ENCODE peak calls at places on chromosomes 2 and 18, in four cellular contexts. K, Y, V and I are unnamed samples.

GRCh38 chr2:45435316-45435715 is 175.8 kb downstream of the SRBD1 start:
- DNase-seq in K (no peak), Y (no peak), V (peak; percentile 12), I (no peak)

GRCh38 chr2:109129356-109129920 is 433 bp downstream of the SH3RF3 start:
- DNase-seq in K (no peak), Y (no peak), V (no peak), I (peak; percentile 55)

GRCh38 chr2:67323209-67323991 is 73.7 kb upstream of the ETAA1 start:
- DNase-seq in V (no peak), Y (no peak), K (no peak), I (no peak)

GRCh38 chr2:148660999-148661398 is 16.4 kb downstream of the EPC2 start:
- DNase-seq in Y (no peak), V (no peak), K (no peak), I (no peak)

GRCh38 chr2:62303818-62304217 is 107.9 kb downstream of the B3GNT2 start:
- DNase-seq in Y (no peak), K (peak; percentile 91), V (no peak), I (no peak)

GRCh38 chr2:25582079-25582830 is 91.1 kb downstream of the DTNB start:
- DNase-seq in V (no peak), K (no peak), Y (no peak), I (no peak)

GRCh38 chr18:79478484-79479113 is 82.9 kb downstream of the NFATC1 start:
- DNase-seq in V (no peak), K (no peak), Y (no peak), I (no peak)

GRCh38 chr2:226898925-226899324 is 63.1 kb downstream of the RHBDD1 start:
- DNase-seq in Y (no peak), K (no peak), V (no peak), I (no peak)

GRCh38 chr2:164761737-164762460 is 79.7 kb downstream of the COBLL1 start:
- DNase-seq in Y (no peak), V (no peak), K (no peak), I (no peak)

GRCh38 chr2:184596819-184597411 is 1.4 kb upstream of the ZNF804A start:
- DNase-seq in K (no peak), Y (peak; percentile 59), V (no peak), I (no peak)

GRCh38 chr2:120347387-120348010 is 1.6 kb downstream of the INHBB start:
- DNase-seq in K (no peak), Y (no peak), V (no peak), I (no peak)

GRCh38 chr2:238129166-238130010 is 9.1 kb upstream of the KLHL30 start:
- DNase-seq in K (no peak), V (no peak), Y (no peak), I (no peak)

GRCh38 chr2:171317492-171318125 is 116.2 kb downstream of the METTL8 start:
- DNase-seq in K (peak; percentile 74), V (no peak), Y (no peak), I (no peak)

GRCh38 chr2:27071990-27072830 is 756 bp upstream of the OST4 start:
- DNase-seq in Y (no peak), V (peak; percentile 48), K (no peak), I (peak; percentile 10)

GRCh38 chr2:72989770-72990556 is 72.6 kb downstream of the EMX1 start:
- DNase-seq in Y (no peak), V (no peak), K (no peak), I (no peak)

GRCh38 chr2:144403940-144404339 is 116.0 kb downstream of the ZEB2 start:
- DNase-seq in V (no peak), Y (peak; percentile 7), K (no peak), I (no peak)

GRCh38 chr18:4284528-4284927 is 170.6 kb downstream of the DLGAP1 start:
- DNase-seq in V (no peak), Y (no peak), K (no peak), I (no peak)

GRCh38 chr2:160747771-160748170 is 254.2 kb upstream of the RBMS1 start:
- DNase-seq in V (no peak), K (no peak), Y (no peak), I (no peak)

GRCh38 chr2:234911271-234911670 is 40.5 kb upstream of the SH3BP4 start:
- DNase-seq in V (no peak), Y (no peak), K (no peak), I (no peak)

GRCh38 chr18:7272268-7273049 is 41.6 kb downstream of the LRRC30 start:
- DNase-seq in K (no peak), Y (peak; percentile 55), V (peak; percentile 16), I (peak; percentile 15)

GRCh38 chr2:216549926-216550690 is 51.5 kb downstream of the RPL37A start:
- DNase-seq in V (no peak), Y (no peak), K (no peak), I (no peak)

GRCh38 chr2:10721344-10722251 is at the start of gene ATP6V1C2:
- DNase-seq in Y (no peak), V (peak; percentile 17), K (no peak), I (peak; percentile 69)

GRCh38 chr2:66981074-66981473 is 416.1 kb upstream of the ETAA1 start:
- DNase-seq in K (no peak), V (no peak), Y (no peak), I (no peak)

GRCh38 chr2:27320958-27321543 is 1.8 kb downstream of the MPV17 start:
- DNase-seq in Y (peak; percentile 99), K (no peak), V (peak; percentile 83), I (peak; percentile 52)

GRCh38 chr18:45565280-45565970 is 49.9 kb upstream of the SLC14A2 start:
- DNase-seq in Y (no peak), K (no peak), V (no peak), I (no peak)

GRCh38 chr2:98134138-98134537 is 47.2 kb downstream of the VWA3B start:
- DNase-seq in V (no peak), K (peak; percentile 15), Y (no peak), I (no peak)

GRCh38 chr2:17517481-17518211 is 594 bp downstream of the RAD51AP2 start:
- DNase-seq in K (no peak), Y (no peak), V (peak; percentile 32), I (no peak)

GRCh38 chr2:42339191-42339912 is 21.7 kb downstream of the COX7A2L start:
- DNase-seq in K (no peak), V (no peak), Y (peak; percentile 50), I (peak; percentile 41)

GRCh38 chr2:6993230-6993640 is 76.0 kb downstream of the RNF144A start:
- DNase-seq in V (no peak), Y (no peak), K (no peak), I (no peak)

GRCh38 chr2:199370150-199370780 is 87.5 kb downstream of the SATB2 start:
- DNase-seq in Y (no peak), V (no peak), K (no peak), I (no peak)

GRCh38 chr2:235026649-235027557 is 75.1 kb downstream of the SH3BP4 start:
- DNase-seq in K (no peak), V (no peak), Y (no peak), I (no peak)

GRCh38 chr2:147937744-147938349 is 82.7 kb downstream of the ORC4 start:
- DNase-seq in Y (peak; percentile 40), K (no peak), V (peak; percentile 17), I (peak; percentile 36)

GRCh38 chr2:118846667-118847446 is 591 bp downstream of the EN1 start:
- DNase-seq in K (no peak), V (peak; percentile 51), Y (no peak), I (peak; percentile 31)

GRCh38 chr2:128439231-128440086 is 120.8 kb upstream of the HS6ST1 start:
- DNase-seq in K (no peak), Y (no peak), V (no peak), I (no peak)

GRCh38 chr2:194319222-194319992 is 1337.6 kb upstream of the SLC39A10 start:
- DNase-seq in K (no peak), Y (peak; percentile 30), V (peak; percentile 2), I (peak; percentile 13)

GRCh38 chr2:40658917-40659316 is 207.0 kb upstream of the SLC8A1 start:
- DNase-seq in Y (no peak), K (no peak), V (no peak), I (peak; percentile 21)

DNA sequence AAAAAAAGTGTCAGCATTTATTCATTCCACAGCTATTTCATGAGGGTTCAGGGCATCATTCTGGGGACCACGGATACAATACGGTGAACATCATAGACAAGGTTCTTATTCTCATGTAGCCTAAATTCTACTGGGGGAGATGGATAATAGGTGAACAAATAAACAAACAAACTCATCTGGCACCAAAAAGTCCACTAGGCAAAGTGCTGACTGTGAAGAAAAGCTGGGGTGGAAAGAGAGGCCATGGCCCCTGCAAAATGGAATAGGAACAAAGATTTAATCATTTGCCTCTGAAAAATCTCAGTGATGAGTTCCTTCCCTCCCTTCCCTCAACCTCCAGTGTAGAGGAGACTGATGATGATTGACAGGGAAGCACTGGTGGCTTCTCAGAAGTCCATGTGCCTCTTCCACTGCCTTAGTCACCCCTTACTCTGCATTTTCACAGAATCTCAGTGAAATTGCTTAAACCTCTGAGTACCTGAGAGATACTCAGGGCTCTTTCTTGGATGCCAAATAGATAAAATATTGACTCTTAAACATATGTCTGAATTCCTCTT is 69.3 kb upstream of the IL1R1 start:
- DNase-seq in K (no peak), Y (no peak), V (peak; percentile 29), I (no peak)
- TF ChIP-seq FOXK2 in K (no peak), Y (no peak), V (no peak), I (no peak)

GRCh38 chr18:48616484-48617255 is 77.8 kb downstream of the CTIF start:
- DNase-seq in K (no peak), Y (no peak), V (no peak), I (no peak)
- TF ChIP-seq FOXK2 in K (no peak), Y (no peak), V (no peak), I (no peak)

GRCh38 chr2:28487258-28487657 is 8.6 kb upstream of the PLB1 start:
- DNase-seq in Y (no peak), V (no peak), K (no peak), I (no peak)
- TF ChIP-seq FOXK2 in Y (no peak), V (no peak), K (no peak), I (no peak)

GRCh38 chr2:236597629-236598028 is 28.0 kb downstream of the ACKR3 start:
- DNase-seq in Y (no peak), K (no peak), V (no peak), I (no peak)

GRCh38 chr2:236588932-236589331 is 19.3 kb downstream of the ACKR3 start:
- DNase-seq in V (no peak), K (no peak), Y (no peak), I (no peak)

GRCh38 chr2:236592821-236593220 is 23.2 kb downstream of the ACKR3 start:
- DNase-seq in K (no peak), Y (peak; percentile 32), V (no peak), I (no peak)

GRCh38 chr2:236590846-236591245 is 21.2 kb downstream of the ACKR3 start:
- DNase-seq in Y (no peak), V (no peak), K (no peak), I (no peak)

DNA sequence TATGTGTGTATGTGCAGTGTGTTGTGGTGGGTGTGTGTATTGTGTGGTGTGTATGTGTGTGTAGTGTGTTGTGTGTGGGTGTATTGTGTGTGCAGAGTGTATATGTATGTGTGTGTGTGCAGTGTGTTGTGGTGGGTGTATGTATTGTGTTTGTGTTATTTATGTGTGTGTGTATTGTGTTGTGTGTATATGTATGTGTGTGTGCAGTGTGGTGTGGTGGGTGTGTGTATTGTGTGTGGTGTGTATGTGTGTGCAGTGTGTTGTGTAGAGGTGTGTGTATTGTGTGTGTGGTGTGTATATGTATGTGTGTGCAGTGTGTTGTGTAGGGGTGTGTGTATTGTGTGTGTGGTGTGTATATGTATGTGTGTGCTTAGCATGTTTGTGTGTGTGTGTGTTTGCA is 24.3 kb downstream of the ACKR3 start:
- DNase-seq in K (no peak), V (no peak), Y (no peak), I (no peak)
- TF ChIP-seq FOXK2 in K (no peak), V (no peak), Y (no peak), I (no peak)